ENCODE peak calls at places on chromosomes 16 and 17, in five cellular contexts. One of them, this sample, is unnamed.
A peak's percentile ranks its signal among the peaks of the same experiment; 100 is the strongest.

GRCh38 chr17:72567774-72568173 is 447.0 kb downstream of the SOX9 start:
- DNase-seq in H9: no peak
- DNase-seq in neural progenitor cell: no peak
- DNase-seq in GM23248: no peak
- DNase-seq in endothelial cell of umbilical vein: no peak
- DNase-seq in this sample: no peak

GRCh38 chr17:34892864-34893263 is 68.4 kb downstream of the CCT6B start:
- DNase-seq in H9: peak; percentile 78
- DNase-seq in GM23248: peak; percentile 37
- DNase-seq in endothelial cell of umbilical vein: no peak
- DNase-seq in neural progenitor cell: peak; percentile 78
- DNase-seq in this sample: no peak

GRCh38 chr16:70417661-70418060 is 21.2 kb downstream of the ST3GAL2 start:
- DNase-seq in neural progenitor cell: no peak
- DNase-seq in endothelial cell of umbilical vein: no peak
- DNase-seq in GM23248: no peak
- DNase-seq in H9: no peak
- DNase-seq in this sample: no peak

GRCh38 chr16:4800290-4801041 is 2.0 kb downstream of the ROGDI start:
- DNase-seq in GM23248: no peak
- DNase-seq in H9: no peak
- DNase-seq in endothelial cell of umbilical vein: no peak
- DNase-seq in neural progenitor cell: no peak
- DNase-seq in this sample: no peak

GRCh38 chr16:87359121-87359520 is 24.5 kb downstream of the FBXO31 start:
- DNase-seq in H9: no peak
- DNase-seq in GM23248: no peak
- DNase-seq in neural progenitor cell: no peak
- DNase-seq in endothelial cell of umbilical vein: no peak
- DNase-seq in this sample: no peak

GRCh38 chr17:76432712-76433336 is 20.1 kb downstream of the UBE2O start:
- DNase-seq in endothelial cell of umbilical vein: no peak
- DNase-seq in neural progenitor cell: peak; percentile 24
- DNase-seq in H9: no peak
- DNase-seq in GM23248: peak; percentile 52
- DNase-seq in this sample: no peak

GRCh38 chr16:68244903-68245853 is at the start of gene PLA2G15:
- DNase-seq in GM23248: peak; percentile 97
- DNase-seq in neural progenitor cell: peak; percentile 97
- DNase-seq in H9: peak; percentile 95
- DNase-seq in endothelial cell of umbilical vein: peak; percentile 93
- DNase-seq in this sample: peak; percentile 93

GRCh38 chr16:84883301-84883700 is 63.5 kb downstream of the CRISPLD2 start:
- DNase-seq in neural progenitor cell: no peak
- DNase-seq in endothelial cell of umbilical vein: no peak
- DNase-seq in GM23248: peak; percentile 80
- DNase-seq in H9: peak; percentile 55
- DNase-seq in this sample: peak; percentile 67

GRCh38 chr16:67865318-67865717 is 7.5 kb upstream of the EDC4 start:
- DNase-seq in neural progenitor cell: peak; percentile 61
- DNase-seq in GM23248: peak; percentile 67
- DNase-seq in endothelial cell of umbilical vein: peak; percentile 40
- DNase-seq in H9: peak; percentile 65
- DNase-seq in this sample: no peak

GRCh38 chr16:75379911-75380847 is 53.1 kb downstream of the CFDP1 start:
- DNase-seq in endothelial cell of umbilical vein: peak; percentile 17
- DNase-seq in H9: no peak
- DNase-seq in GM23248: no peak
- DNase-seq in neural progenitor cell: no peak
- DNase-seq in this sample: no peak

GRCh38 chr17:27239046-27239445 is 54.9 kb upstream of the WSB1 start:
- DNase-seq in endothelial cell of umbilical vein: no peak
- DNase-seq in GM23248: no peak
- DNase-seq in H9: no peak
- DNase-seq in neural progenitor cell: no peak
- DNase-seq in this sample: no peak

GRCh38 chr16:19698480-19699465 is 19.3 kb downstream of the KNOP1 start:
- DNase-seq in endothelial cell of umbilical vein: no peak
- DNase-seq in GM23248: peak; percentile 79
- DNase-seq in neural progenitor cell: no peak
- DNase-seq in H9: no peak
- DNase-seq in this sample: peak; percentile 32

GRCh38 chr16:80114699-80115098 is 426.1 kb upstream of the DYNLRB2 start:
- DNase-seq in H9: no peak
- DNase-seq in GM23248: peak; percentile 17
- DNase-seq in endothelial cell of umbilical vein: no peak
- DNase-seq in neural progenitor cell: no peak
- DNase-seq in this sample: no peak

GRCh38 chr17:42679492-42680330 is 1.9 kb downstream of the CCR10 start:
- DNase-seq in GM23248: peak; percentile 90
- DNase-seq in endothelial cell of umbilical vein: peak; percentile 82
- DNase-seq in H9: peak; percentile 95
- DNase-seq in neural progenitor cell: peak; percentile 92
- DNase-seq in this sample: peak; percentile 77

GRCh38 chr17:66494023-66494803 is 191.8 kb downstream of the PRKCA start:
- DNase-seq in endothelial cell of umbilical vein: peak; percentile 66
- DNase-seq in H9: no peak
- DNase-seq in neural progenitor cell: no peak
- DNase-seq in GM23248: peak; percentile 98
- DNase-seq in this sample: peak; percentile 77

GRCh38 chr16:88803264-88803987 is at the start of gene CDT1:
- DNase-seq in H9: peak; percentile 74
- DNase-seq in GM23248: peak; percentile 85
- DNase-seq in endothelial cell of umbilical vein: peak; percentile 76
- DNase-seq in neural progenitor cell: peak; percentile 92
- DNase-seq in this sample: peak; percentile 79

GRCh38 chr17:8892338-8892690 is 24.8 kb upstream of the PIK3R6 start:
- DNase-seq in neural progenitor cell: no peak
- DNase-seq in endothelial cell of umbilical vein: no peak
- DNase-seq in H9: no peak
- DNase-seq in GM23248: peak; percentile 54
- DNase-seq in this sample: no peak

GRCh38 chr16:102060-102855 is 24.2 kb downstream of the MPG start:
- DNase-seq in GM23248: no peak
- DNase-seq in neural progenitor cell: no peak
- DNase-seq in endothelial cell of umbilical vein: peak; percentile 65
- DNase-seq in H9: no peak
- DNase-seq in this sample: peak; percentile 94

GRCh38 chr16:23859713-23860269 is 24.0 kb downstream of the PRKCB start:
- DNase-seq in neural progenitor cell: no peak
- DNase-seq in H9: no peak
- DNase-seq in endothelial cell of umbilical vein: no peak
- DNase-seq in GM23248: no peak
- DNase-seq in this sample: no peak

GRCh38 chr16:75868636-75869389 is 142.5 kb upstream of the CPHXL start:
- DNase-seq in H9: no peak
- DNase-seq in endothelial cell of umbilical vein: no peak
- DNase-seq in GM23248: no peak
- DNase-seq in neural progenitor cell: no peak
- DNase-seq in this sample: no peak

GRCh38 chr16:10362077-10362863 is 23.6 kb upstream of the ATF7IP2 start:
- DNase-seq in H9: no peak
- DNase-seq in endothelial cell of umbilical vein: no peak
- DNase-seq in GM23248: no peak
- DNase-seq in neural progenitor cell: no peak
- DNase-seq in this sample: no peak

GRCh38 chr17:74442670-74443515 is 11.0 kb downstream of the GPRC5C start:
- DNase-seq in H9: peak; percentile 69
- DNase-seq in neural progenitor cell: peak; percentile 46
- DNase-seq in endothelial cell of umbilical vein: no peak
- DNase-seq in GM23248: peak; percentile 25
- DNase-seq in this sample: no peak

GRCh38 chr16:84535408-84535807 is 30.9 kb upstream of the MEAK7 start:
- DNase-seq in H9: no peak
- DNase-seq in GM23248: no peak
- DNase-seq in neural progenitor cell: peak; percentile 57
- DNase-seq in endothelial cell of umbilical vein: no peak
- DNase-seq in this sample: no peak

GRCh38 chr16:1014221-1014620 is 32.7 kb downstream of the SOX8 start:
- DNase-seq in endothelial cell of umbilical vein: no peak
- DNase-seq in neural progenitor cell: no peak
- DNase-seq in H9: no peak
- DNase-seq in GM23248: no peak
- DNase-seq in this sample: no peak

GRCh38 chr17:52138752-52139151 is 19.8 kb downstream of the CA10 start:
- DNase-seq in H9: no peak
- DNase-seq in neural progenitor cell: no peak
- DNase-seq in endothelial cell of umbilical vein: no peak
- DNase-seq in GM23248: no peak
- DNase-seq in this sample: no peak

GRCh38 chr16:67647111-67647651 is 2.2 kb downstream of the CARMIL2 start:
- DNase-seq in endothelial cell of umbilical vein: no peak
- DNase-seq in H9: no peak
- DNase-seq in neural progenitor cell: no peak
- DNase-seq in GM23248: no peak
- DNase-seq in this sample: no peak

GRCh38 chr16:56691885-56692284 is 9.6 kb downstream of the MT1X start:
- DNase-seq in neural progenitor cell: no peak
- DNase-seq in GM23248: peak; percentile 49
- DNase-seq in H9: peak; percentile 66
- DNase-seq in endothelial cell of umbilical vein: no peak
- DNase-seq in this sample: no peak

GRCh38 chr17:47850373-47850691 is 631 bp downstream of the SP6 start:
- DNase-seq in endothelial cell of umbilical vein: no peak
- DNase-seq in neural progenitor cell: no peak
- DNase-seq in H9: no peak
- DNase-seq in GM23248: no peak
- DNase-seq in this sample: no peak

GRCh38 chr16:66548868-66549267 is 1.1 kb downstream of the TK2 start:
- DNase-seq in GM23248: no peak
- DNase-seq in neural progenitor cell: no peak
- DNase-seq in H9: no peak
- DNase-seq in endothelial cell of umbilical vein: no peak
- DNase-seq in this sample: no peak
- H3K9ac ChIP-seq in GM23248: peak overlapping the region; percentile 88
- H3K9ac ChIP-seq in neural progenitor cell: no peak overlapping the region
- H3K9ac ChIP-seq in H9: no peak overlapping the region
- H3K9ac ChIP-seq in endothelial cell of umbilical vein: peak overlapping the region; percentile 73
- H3K9ac ChIP-seq in this sample: peak overlapping the region; percentile 87

DNA sequence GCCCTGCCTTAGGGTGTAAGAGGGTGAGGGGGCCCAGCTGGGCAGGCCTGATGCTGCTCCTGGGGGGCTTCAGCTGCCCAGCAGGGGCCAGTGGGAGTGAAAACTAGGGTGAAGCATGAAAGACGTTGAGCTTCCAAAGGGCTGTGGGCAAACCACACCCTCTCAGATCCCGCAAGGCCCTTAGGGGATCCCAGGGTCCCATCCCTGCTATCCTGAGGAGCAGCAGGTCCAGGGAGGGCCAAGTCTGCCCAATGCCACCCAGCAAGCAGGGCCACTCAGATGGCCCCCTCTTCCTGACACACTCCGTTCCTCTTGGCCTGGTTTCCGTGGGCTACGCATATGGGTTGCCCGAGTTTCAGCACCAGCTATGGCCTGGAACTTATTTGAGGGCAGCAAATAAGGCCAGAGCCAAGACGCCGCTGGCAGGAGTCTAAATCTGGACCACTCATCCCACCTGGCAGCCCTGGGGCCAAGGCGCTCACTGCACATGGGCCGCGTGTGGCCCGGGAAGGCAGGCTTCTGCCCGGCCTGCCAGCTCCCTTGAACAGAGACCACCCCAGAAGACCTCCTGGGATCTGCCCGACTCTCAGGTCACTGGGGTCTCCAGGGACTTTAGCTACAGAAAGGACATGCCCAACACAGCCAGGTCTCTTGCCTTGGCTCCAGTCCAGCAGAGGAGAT is 4.2 kb downstream of the ATP2A3 start:
- DNase-seq in GM23248: no peak
- DNase-seq in H9: no peak
- DNase-seq in endothelial cell of umbilical vein: no peak
- DNase-seq in neural progenitor cell: no peak
- DNase-seq in this sample: no peak
- H4K20me1 ChIP-seq in GM23248: no peaks in the 10 kb centered on the region
- H4K20me1 ChIP-seq in H9: no peaks in the 10 kb centered on the region
- H4K20me1 ChIP-seq in endothelial cell of umbilical vein: no peaks in the 10 kb centered on the region
- H4K20me1 ChIP-seq in neural progenitor cell: no peaks in the 10 kb centered on the region
- H4K20me1 ChIP-seq in this sample: no peaks in the 10 kb centered on the region

DNA sequence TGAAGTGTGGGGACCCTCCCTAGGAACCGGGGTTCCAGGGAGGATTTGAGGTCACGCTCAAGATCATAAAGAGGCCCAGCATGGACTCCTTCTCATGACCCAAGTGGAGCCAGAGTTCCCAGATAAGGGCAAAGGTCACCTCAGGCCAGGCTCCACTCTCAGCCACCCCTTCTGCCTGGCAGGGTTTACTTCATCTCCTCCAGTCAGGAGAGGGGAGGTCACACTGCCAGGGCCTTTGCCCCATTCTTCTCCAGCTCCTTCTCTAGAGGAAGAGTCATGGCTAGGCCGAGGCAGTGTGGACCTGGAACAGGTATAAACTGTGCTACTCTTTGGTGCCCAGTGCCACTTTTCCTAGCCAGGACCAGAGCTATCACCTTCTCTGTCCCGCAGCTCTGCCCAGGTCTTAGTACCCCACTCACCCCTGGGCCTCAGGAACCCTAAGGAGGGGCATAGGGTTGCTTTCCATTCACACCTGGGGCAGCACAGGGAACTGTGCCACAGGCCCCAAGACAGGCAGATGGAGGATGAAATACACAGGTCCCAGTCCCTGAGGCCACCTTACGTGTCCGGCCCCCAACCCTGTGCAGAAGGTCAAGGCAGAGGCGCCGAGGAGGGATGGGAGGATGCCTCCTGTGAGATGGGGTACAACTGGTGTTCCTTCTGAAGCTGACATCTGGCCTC is 877 bp upstream of the ACSF2 start:
- DNase-seq in endothelial cell of umbilical vein: no peak
- DNase-seq in neural progenitor cell: no peak
- DNase-seq in GM23248: no peak
- DNase-seq in H9: no peak
- DNase-seq in this sample: no peak
- H3K9ac ChIP-seq in endothelial cell of umbilical vein: no peak overlapping the region
- H3K9ac ChIP-seq in neural progenitor cell: no peak overlapping the region
- H3K9ac ChIP-seq in GM23248: peak overlapping the region; percentile 80
- H3K9ac ChIP-seq in H9: no peak overlapping the region
- H3K9ac ChIP-seq in this sample: no peak overlapping the region

GRCh38 chr17:80574496-80574895 is 29.9 kb downstream of the RPTOR start:
- DNase-seq in neural progenitor cell: no peak
- DNase-seq in H9: no peak
- DNase-seq in endothelial cell of umbilical vein: no peak
- DNase-seq in GM23248: no peak
- DNase-seq in this sample: no peak
- H4K20me1 ChIP-seq in neural progenitor cell: peaks cover 86% of the 10 kb centered on the region
- H4K20me1 ChIP-seq in H9: no peaks in the 10 kb centered on the region
- H4K20me1 ChIP-seq in endothelial cell of umbilical vein: no peaks in the 10 kb centered on the region
- H4K20me1 ChIP-seq in GM23248: peaks cover 5% of the 10 kb centered on the region
- H4K20me1 ChIP-seq in this sample: no peaks in the 10 kb centered on the region